ENCODE peak calls at places on chromosomes 2 and 18, in four cellular contexts. N is foreskin keratinocyte; E is psoas muscle; I is CD8-positive, alpha-beta T cell. R is an unnamed sample.

GRCh38 chr2:102141011-102141914 is 1.3 kb upstream of the IL1R1 start:
- DNase-seq in I (no peak), E (no peak), N (no peak), R (no peak)

GRCh38 chr2:5057895-5058294 is 634.3 kb upstream of the SOX11 start:
- DNase-seq in E (no peak), I (no peak), N (no peak), R (no peak)

GRCh38 chr18:44719519-44720060 is 38.9 kb downstream of the SETBP1 start:
- DNase-seq in E (no peak), N (no peak), I (no peak), R (no peak)

GRCh38 chr2:39728941-39729351 is 50.1 kb downstream of the THUMPD2 start:
- DNase-seq in E (no peak), I (no peak), N (no peak), R (peak; percentile 15)

GRCh38 chr18:924987-925386 is 20.3 kb downstream of the ADCYAP1 start:
- DNase-seq in I (no peak), N (no peak), E (no peak), R (no peak)

GRCh38 chr2:237475704-237476107 is 11.3 kb upstream of the MLPH start:
- DNase-seq in E (peak; percentile 42), N (no peak), I (no peak), R (no peak)

GRCh38 chr2:241230435-241230834 is 42.0 kb downstream of the ANO7 start:
- DNase-seq in I (no peak), N (no peak), E (no peak), R (no peak)

GRCh38 chr2:219296631-219297391 is 12.4 kb downstream of the PTPRN start:
- DNase-seq in I (no peak), E (no peak), N (no peak), R (no peak)

GRCh38 chr18:21458322-21458721 is 142.2 kb downstream of the ESCO1 start:
- DNase-seq in N (no peak), I (no peak), E (peak; percentile 50), R (no peak)

GRCh38 chr2:203461736-203462135 is 73.4 kb downstream of the RAPH1 start:
- DNase-seq in E (no peak), N (no peak), I (no peak), R (no peak)

GRCh38 chr2:220915087-220915486 is 657.0 kb downstream of the EPHA4 start:
- DNase-seq in N (no peak), I (no peak), E (no peak), R (no peak)

GRCh38 chr2:241357531-241357930 is 1.4 kb downstream of the FARP2 start:
- DNase-seq in I (no peak), E (no peak), N (no peak), R (no peak)

GRCh38 chr2:67560818-67561221 is 163.7 kb downstream of the ETAA1 start:
- DNase-seq in N (no peak), E (no peak), I (no peak), R (no peak)

GRCh38 chr2:172869861-172870260 is 134.2 kb downstream of the RAPGEF4 start:
- DNase-seq in N (no peak), E (no peak), I (no peak), R (no peak)

GRCh38 chr2:227761734-227762476 is 16.2 kb downstream of the SCYGR8 start:
- DNase-seq in E (no peak), N (no peak), I (no peak), R (no peak)

GRCh38 chr18:48818329-48819254 is 132.2 kb downstream of the SMAD7 start:
- DNase-seq in N (no peak), I (no peak), E (no peak), R (no peak)

DNA sequence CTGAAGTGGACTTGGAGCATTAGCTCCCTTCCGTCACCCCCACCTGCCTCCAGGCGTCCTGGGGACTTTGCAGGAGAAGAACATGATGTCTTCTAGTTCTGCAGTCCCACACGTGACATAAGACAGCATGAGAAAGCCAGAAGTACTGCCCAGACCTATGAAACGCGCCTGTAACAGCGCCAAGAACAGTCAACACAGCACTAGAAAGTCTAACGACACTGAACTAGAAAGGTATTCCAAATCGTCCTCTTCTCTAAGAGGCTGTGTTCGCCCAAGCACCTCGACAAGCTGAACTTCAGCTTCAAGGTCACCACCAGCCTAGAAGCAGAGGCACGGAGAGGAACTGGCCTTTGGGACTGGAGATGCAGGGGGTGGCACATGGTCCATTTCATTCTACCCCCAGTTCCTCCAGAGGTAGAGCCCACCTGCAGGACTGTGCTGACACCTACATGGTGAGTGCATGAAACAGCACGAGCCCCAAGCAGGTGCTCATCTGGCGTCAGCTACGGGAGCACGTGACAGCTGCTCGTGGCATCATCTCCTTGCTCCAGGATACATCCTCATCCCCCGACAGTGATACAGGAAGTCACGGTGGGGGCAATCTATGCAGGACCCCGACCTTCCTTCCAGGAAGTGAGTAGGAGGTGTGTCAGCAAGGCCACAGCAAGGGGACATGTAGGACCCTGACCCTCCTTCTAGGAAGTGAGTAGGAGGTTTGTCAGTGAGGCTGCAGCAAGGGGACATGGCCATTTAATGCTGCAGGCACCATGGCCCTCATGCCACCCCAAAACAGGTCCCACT is 3.7 kb downstream of the HDAC4 start:
- DNase-seq in I (peak; percentile 30), E (no peak), N (no peak), R (no peak)
- TF ChIP-seq CTCF in I (peak; percentile 39), E (peak; percentile 6), N (peak; percentile 40), R (peak; percentile 28)

GRCh38 chr18:58847383-58848071 is 17.1 kb upstream of the ZNF532 start:
- DNase-seq in I (no peak), N (no peak), E (peak; percentile 30), R (no peak)
- TF ChIP-seq CTCF in I (no peak), N (no peak), E (no peak), R (no peak)

GRCh38 chr2:98295721-98296414 is 50.4 kb upstream of the CNGA3 start:
- DNase-seq in E (no peak), I (no peak), N (no peak), R (no peak)
- TF ChIP-seq CTCF in E (no peak), I (no peak), N (no peak), R (no peak)

GRCh38 chr2:178279142-178279541 is 84.8 kb downstream of the OSBPL6 start:
- DNase-seq in I (no peak), E (no peak), N (peak; percentile 80), R (no peak)
- TF ChIP-seq CTCF in I (no peak), E (no peak), N (peak; percentile 31), R (no peak)

DNA sequence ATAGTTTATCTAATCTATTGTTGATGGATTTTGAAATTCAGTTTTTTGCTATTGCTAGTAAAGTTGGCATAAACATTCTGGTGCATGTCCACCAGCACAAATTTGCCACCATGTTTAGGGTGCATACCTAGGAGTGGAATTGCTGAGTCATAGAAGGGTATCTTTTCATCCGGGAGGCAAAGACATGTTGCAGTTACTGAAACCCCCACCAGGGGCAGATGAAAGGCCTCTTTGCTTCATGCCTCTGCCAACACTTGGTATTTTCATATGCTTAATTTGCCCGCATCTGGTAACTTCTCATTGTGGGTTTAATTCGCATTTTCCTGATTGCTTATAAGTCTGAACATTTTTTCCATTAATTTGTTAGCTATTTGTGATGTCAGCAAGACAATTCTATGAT is 8.2 kb downstream of the DCC start:
- DNase-seq in E (no peak), I (no peak), N (peak; percentile 7), R (no peak)
- TF ChIP-seq CTCF in E (no peak), I (no peak), N (peak; percentile 52), R (peak; percentile 51)

R was measured in progenitor cell of endocrine pancreas.